ENCODE peak calls at places on chromosomes 6 and 20, in ten cellular contexts. One of them, this sample, is unnamed.

GRCh38 chr20:44247676-44248419 is 740 bp downstream of the GDAP1L1 start:
- DNase-seq in H54: peak
- DNase-seq in testis: peak
- DNase-seq in esophagus squamous epithelium: no peak
- DNase-seq in adrenal gland: peak
- DNase-seq in prostate gland: no peak
- DNase-seq in heart left ventricle: peak
- DNase-seq in spleen: no peak
- DNase-seq in GM12878: no peak
- DNase-seq in Peyer's patch: no peak
- DNase-seq in this sample: peak

GRCh38 chr6:122623279-122623678 is 13.1 kb downstream of the PKIB start:
- DNase-seq in H54: no peak
- DNase-seq in testis: no peak
- DNase-seq in esophagus squamous epithelium: no peak
- DNase-seq in adrenal gland: no peak
- DNase-seq in prostate gland: no peak
- DNase-seq in heart left ventricle: no peak
- DNase-seq in spleen: no peak
- DNase-seq in GM12878: no peak
- DNase-seq in Peyer's patch: no peak
- DNase-seq in this sample: no peak

GRCh38 chr20:36541227-36542018 is at the start of gene MYL9:
- DNase-seq in H54: peak
- DNase-seq in testis: peak
- DNase-seq in esophagus squamous epithelium: no peak
- DNase-seq in adrenal gland: peak
- DNase-seq in prostate gland: peak
- DNase-seq in heart left ventricle: peak
- DNase-seq in spleen: peak
- DNase-seq in GM12878: no peak
- DNase-seq in Peyer's patch: peak
- DNase-seq in this sample: peak

GRCh38 chr6:5728726-5729434 is 277.8 kb downstream of the NRN1 start:
- DNase-seq in H54: peak
- DNase-seq in testis: no peak
- DNase-seq in esophagus squamous epithelium: no peak
- DNase-seq in adrenal gland: no peak
- DNase-seq in prostate gland: no peak
- DNase-seq in heart left ventricle: no peak
- DNase-seq in spleen: no peak
- DNase-seq in GM12878: no peak
- DNase-seq in Peyer's patch: no peak
- DNase-seq in this sample: no peak

GRCh38 chr6:150667977-150668716 is 68.5 kb downstream of the PLEKHG1 start:
- DNase-seq in H54: no peak
- DNase-seq in testis: peak
- DNase-seq in esophagus squamous epithelium: no peak
- DNase-seq in adrenal gland: peak
- DNase-seq in prostate gland: peak
- DNase-seq in heart left ventricle: peak
- DNase-seq in spleen: no peak
- DNase-seq in GM12878: no peak
- DNase-seq in Peyer's patch: peak
- DNase-seq in this sample: no peak

GRCh38 chr6:79868098-79868722 is 79.1 kb downstream of the ELOVL4 start:
- DNase-seq in H54: peak
- DNase-seq in testis: peak
- DNase-seq in esophagus squamous epithelium: no peak
- DNase-seq in adrenal gland: peak
- DNase-seq in prostate gland: peak
- DNase-seq in heart left ventricle: no peak
- DNase-seq in spleen: no peak
- DNase-seq in GM12878: peak
- DNase-seq in Peyer's patch: no peak
- DNase-seq in this sample: peak

GRCh38 chr6:53128842-53129241 is 19.8 kb downstream of the GCM1 start:
- DNase-seq in H54: no peak
- DNase-seq in testis: no peak
- DNase-seq in esophagus squamous epithelium: no peak
- DNase-seq in adrenal gland: no peak
- DNase-seq in prostate gland: no peak
- DNase-seq in heart left ventricle: no peak
- DNase-seq in spleen: no peak
- DNase-seq in GM12878: no peak
- DNase-seq in Peyer's patch: no peak
- DNase-seq in this sample: no peak

GRCh38 chr6:14212632-14213031 is 95.1 kb downstream of the CD83 start:
- DNase-seq in H54: no peak
- DNase-seq in testis: no peak
- DNase-seq in esophagus squamous epithelium: no peak
- DNase-seq in adrenal gland: no peak
- DNase-seq in prostate gland: no peak
- DNase-seq in heart left ventricle: no peak
- DNase-seq in spleen: no peak
- DNase-seq in GM12878: no peak
- DNase-seq in Peyer's patch: no peak
- DNase-seq in this sample: no peak

DNA sequence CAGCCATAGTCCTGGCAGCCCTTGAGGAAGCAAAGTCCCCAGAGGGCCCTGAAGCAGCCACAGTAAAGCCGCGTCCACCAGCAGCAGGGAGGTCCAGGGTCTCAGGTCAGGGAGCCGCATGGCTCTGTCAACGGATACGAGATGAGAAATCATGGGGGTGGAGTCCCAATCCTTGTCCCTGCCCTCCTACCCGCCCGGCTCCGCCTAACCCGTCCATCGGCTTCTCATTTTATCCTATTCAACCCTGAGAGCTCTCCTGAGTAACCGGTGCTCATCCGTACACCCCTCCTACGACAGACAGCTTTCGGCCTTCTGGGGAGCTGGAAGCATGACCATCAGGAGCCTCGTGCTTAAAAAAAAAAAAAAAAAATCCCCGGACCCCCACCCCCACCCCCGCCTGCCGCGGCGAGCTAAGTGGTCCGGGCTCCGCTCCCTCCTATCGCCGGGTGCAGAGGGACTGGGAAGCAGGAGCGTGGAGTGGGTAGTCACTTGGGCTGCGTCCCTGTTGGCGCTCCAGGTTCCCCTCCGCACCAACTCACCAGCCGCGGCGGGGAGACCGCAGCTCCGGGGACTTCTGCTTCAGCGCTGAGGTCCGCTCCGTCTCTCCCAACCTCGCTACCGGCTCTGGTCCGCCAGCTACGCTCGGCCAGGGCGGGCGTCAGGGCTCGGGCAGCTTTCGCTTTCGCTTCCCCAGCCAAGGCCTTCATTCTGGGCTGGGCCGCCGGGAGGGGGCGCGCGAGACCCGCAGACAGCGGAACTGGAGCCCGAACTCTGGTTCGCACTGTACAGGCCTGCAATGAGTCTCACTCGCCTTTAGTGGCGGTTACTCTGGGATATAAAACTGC is at the start of gene TAP2:
- DNase-seq in H54: peak
- DNase-seq in testis: peak
- DNase-seq in esophagus squamous epithelium: peak
- DNase-seq in adrenal gland: peak
- DNase-seq in prostate gland: peak
- DNase-seq in heart left ventricle: peak
- DNase-seq in spleen: peak
- DNase-seq in GM12878: no peak
- DNase-seq in Peyer's patch: peak
- DNase-seq in this sample: peak
- TF ChIP-seq POLR2A in H54: peak
- TF ChIP-seq POLR2A in testis: no peak
- TF ChIP-seq POLR2A in esophagus squamous epithelium: peak
- TF ChIP-seq POLR2A in adrenal gland: no peak
- TF ChIP-seq POLR2A in prostate gland: peak
- TF ChIP-seq POLR2A in heart left ventricle: peak
- TF ChIP-seq POLR2A in spleen: peak
- TF ChIP-seq POLR2A in GM12878: peak
- TF ChIP-seq POLR2A in Peyer's patch: peak
- TF ChIP-seq POLR2A in this sample: peak

GRCh38 chr6:25197116-25197515 is 82.1 kb upstream of the CARMIL1 start:
- DNase-seq in H54: no peak
- DNase-seq in testis: no peak
- DNase-seq in esophagus squamous epithelium: no peak
- DNase-seq in adrenal gland: no peak
- DNase-seq in prostate gland: no peak
- DNase-seq in heart left ventricle: no peak
- DNase-seq in spleen: no peak
- DNase-seq in GM12878: no peak
- DNase-seq in Peyer's patch: no peak
- DNase-seq in this sample: no peak

GRCh38 chr6:25188232-25188631 is 90.9 kb upstream of the CARMIL1 start:
- DNase-seq in H54: no peak
- DNase-seq in testis: no peak
- DNase-seq in esophagus squamous epithelium: no peak
- DNase-seq in adrenal gland: no peak
- DNase-seq in prostate gland: no peak
- DNase-seq in heart left ventricle: no peak
- DNase-seq in spleen: no peak
- DNase-seq in GM12878: no peak
- DNase-seq in Peyer's patch: no peak
- DNase-seq in this sample: no peak

GRCh38 chr6:25193865-25194679 is 85.1 kb upstream of the CARMIL1 start:
- DNase-seq in H54: no peak
- DNase-seq in testis: no peak
- DNase-seq in esophagus squamous epithelium: no peak
- DNase-seq in adrenal gland: no peak
- DNase-seq in prostate gland: no peak
- DNase-seq in heart left ventricle: no peak
- DNase-seq in spleen: no peak
- DNase-seq in GM12878: no peak
- DNase-seq in Peyer's patch: no peak
- DNase-seq in this sample: no peak

GRCh38 chr6:25192562-25192961 is 86.6 kb upstream of the CARMIL1 start:
- DNase-seq in H54: no peak
- DNase-seq in testis: no peak
- DNase-seq in esophagus squamous epithelium: no peak
- DNase-seq in adrenal gland: peak
- DNase-seq in prostate gland: no peak
- DNase-seq in heart left ventricle: no peak
- DNase-seq in spleen: no peak
- DNase-seq in GM12878: no peak
- DNase-seq in Peyer's patch: no peak
- DNase-seq in this sample: no peak

DNA sequence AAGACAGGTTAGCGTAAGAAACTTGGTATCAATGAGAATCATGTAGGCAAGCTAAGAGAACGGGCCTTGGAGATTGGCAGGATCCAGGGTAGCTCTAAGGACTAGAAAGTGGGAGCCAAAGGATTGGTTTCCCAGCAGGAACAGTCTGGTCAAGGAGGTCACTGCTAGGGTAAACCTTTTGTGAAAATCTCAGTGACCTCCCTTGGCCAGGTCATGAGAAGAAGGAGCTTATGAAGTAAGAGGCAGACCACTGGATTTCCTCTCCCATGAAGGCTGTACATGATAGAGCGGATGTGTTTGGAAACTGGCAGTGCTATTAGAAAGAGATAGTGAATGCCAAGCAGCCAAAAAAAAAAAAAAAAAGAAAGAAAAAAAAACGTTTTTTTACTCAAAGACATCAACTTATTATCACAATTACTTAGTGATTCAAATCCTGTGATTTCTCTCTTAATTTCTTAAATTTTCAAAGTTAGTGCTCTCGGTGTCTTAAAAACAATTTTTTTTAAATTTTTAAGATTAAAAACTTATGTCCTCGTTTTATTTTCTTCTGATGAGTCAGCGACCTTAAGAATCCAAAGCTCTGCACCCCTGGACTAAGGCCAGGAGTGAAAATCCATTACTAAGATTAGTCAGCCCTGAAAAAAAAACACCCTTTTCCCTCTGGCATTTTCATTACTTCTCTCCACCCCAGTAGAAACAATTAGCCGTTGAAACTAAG is 85.9 kb upstream of the CARMIL1 start:
- DNase-seq in H54: peak
- DNase-seq in testis: peak
- DNase-seq in esophagus squamous epithelium: no peak
- DNase-seq in adrenal gland: peak
- DNase-seq in prostate gland: no peak
- DNase-seq in heart left ventricle: no peak
- DNase-seq in spleen: no peak
- DNase-seq in GM12878: no peak
- DNase-seq in Peyer's patch: no peak
- DNase-seq in this sample: no peak
- TF ChIP-seq POLR2A in H54: no peak
- TF ChIP-seq POLR2A in testis: no peak
- TF ChIP-seq POLR2A in esophagus squamous epithelium: no peak
- TF ChIP-seq POLR2A in adrenal gland: no peak
- TF ChIP-seq POLR2A in prostate gland: no peak
- TF ChIP-seq POLR2A in heart left ventricle: no peak
- TF ChIP-seq POLR2A in spleen: no peak
- TF ChIP-seq POLR2A in GM12878: no peak
- TF ChIP-seq POLR2A in Peyer's patch: no peak
- TF ChIP-seq POLR2A in this sample: no peak

GRCh38 chr6:31737315-31738047 is 1.2 kb upstream of the CLIC1 start:
- DNase-seq in H54: no peak
- DNase-seq in testis: no peak
- DNase-seq in esophagus squamous epithelium: no peak
- DNase-seq in adrenal gland: no peak
- DNase-seq in prostate gland: no peak
- DNase-seq in heart left ventricle: no peak
- DNase-seq in spleen: no peak
- DNase-seq in GM12878: no peak
- DNase-seq in Peyer's patch: peak
- DNase-seq in this sample: no peak
- TF ChIP-seq POLR2A in H54: no peak
- TF ChIP-seq POLR2A in testis: no peak
- TF ChIP-seq POLR2A in esophagus squamous epithelium: no peak
- TF ChIP-seq POLR2A in adrenal gland: no peak
- TF ChIP-seq POLR2A in prostate gland: no peak
- TF ChIP-seq POLR2A in heart left ventricle: peak
- TF ChIP-seq POLR2A in spleen: no peak
- TF ChIP-seq POLR2A in GM12878: no peak
- TF ChIP-seq POLR2A in Peyer's patch: no peak
- TF ChIP-seq POLR2A in this sample: no peak

DNA sequence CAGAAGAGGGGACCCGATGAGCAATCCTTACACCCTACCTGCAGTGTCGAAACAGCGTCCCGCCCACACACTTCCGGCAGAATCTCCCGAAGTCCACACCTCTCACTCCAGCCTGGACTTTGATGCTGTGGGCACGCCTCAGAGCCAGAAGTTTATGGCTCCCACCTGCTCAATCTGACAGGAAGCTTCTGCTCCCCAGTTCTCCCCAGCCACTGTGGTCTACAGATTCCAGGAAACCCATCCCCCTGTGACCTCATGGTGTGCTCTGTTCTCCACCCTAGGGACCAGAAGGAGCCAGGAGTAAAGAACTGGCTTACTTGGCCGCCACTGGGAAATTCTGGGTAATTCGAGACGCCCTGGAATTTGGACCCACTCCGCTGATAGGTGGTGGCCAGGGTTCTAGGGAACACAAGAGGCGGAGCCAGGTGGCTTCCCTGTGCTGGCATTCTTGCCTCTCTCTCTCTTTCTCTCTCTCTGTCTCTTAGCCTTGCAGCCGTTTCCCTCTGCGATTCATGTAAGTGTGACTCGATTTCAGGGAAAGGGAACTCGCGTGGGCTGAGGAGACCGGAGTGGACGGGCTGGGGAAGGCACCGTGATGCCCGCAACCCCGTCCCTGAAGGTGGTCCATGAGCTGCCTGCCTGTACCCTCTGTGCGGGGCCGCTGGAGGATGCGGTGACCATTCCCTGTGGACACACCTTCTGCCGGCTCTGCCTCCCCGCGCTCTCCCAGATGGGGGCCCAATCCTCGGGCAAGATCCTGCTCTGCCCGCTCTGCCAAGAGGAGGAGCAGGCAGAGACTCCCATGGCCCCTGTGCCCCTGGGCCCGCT is at the start of gene TRIM15:
- DNase-seq in H54: no peak
- DNase-seq in testis: no peak
- DNase-seq in esophagus squamous epithelium: no peak
- DNase-seq in adrenal gland: no peak
- DNase-seq in prostate gland: no peak
- DNase-seq in heart left ventricle: no peak
- DNase-seq in spleen: no peak
- DNase-seq in GM12878: no peak
- DNase-seq in Peyer's patch: peak
- DNase-seq in this sample: no peak
- TF ChIP-seq POLR2A in H54: no peak
- TF ChIP-seq POLR2A in testis: no peak
- TF ChIP-seq POLR2A in esophagus squamous epithelium: no peak
- TF ChIP-seq POLR2A in adrenal gland: no peak
- TF ChIP-seq POLR2A in prostate gland: no peak
- TF ChIP-seq POLR2A in heart left ventricle: no peak
- TF ChIP-seq POLR2A in spleen: no peak
- TF ChIP-seq POLR2A in GM12878: no peak
- TF ChIP-seq POLR2A in Peyer's patch: peak
- TF ChIP-seq POLR2A in this sample: no peak